ENCODE peak calls at places on chromosomes 6 and 20, in eight cellular contexts. I is GM04504, E is globus pallidus, Q is heart right ventricle, K is progenitor cell of endocrine pancreas, D is mucosa of gallbladder, N is activated T-helper 1 cell treated with Interleukin-2 at 50 U/mL for 16 hours, V is neural crest cell. M is an unnamed sample.

GRCh38 chr20:18388860-18389259 is 78.0 kb downstream of the DZANK1 start:
- DNase-seq in Q (no peak), V (no peak), N (no peak), E (no peak), I (no peak), K (no peak), D (no peak), M (peak; percentile 75)

GRCh38 chr6:108650781-108651180 is 90.1 kb downstream of the FOXO3 start:
- DNase-seq in E (no peak), N (no peak), D (no peak), V (no peak), K (no peak), Q (no peak), I (peak; percentile 35), M (no peak)

GRCh38 chr6:139047677-139048076 is 19.1 kb downstream of the ABRACL start:
- DNase-seq in N (no peak), Q (no peak), I (no peak), D (no peak), E (no peak), V (no peak), K (no peak), M (no peak)

GRCh38 chr6:166485651-166486535 is 100.6 kb downstream of the RAMACL start:
- DNase-seq in N (no peak), V (no peak), K (no peak), I (no peak), E (no peak), D (no peak), Q (no peak), M (no peak)

GRCh38 chr6:17101422-17102257 is at the start of gene STMND1:
- DNase-seq in I (no peak), Q (no peak), D (peak; percentile 70), K (no peak), V (peak; percentile 17), N (no peak), E (no peak), M (no peak)

GRCh38 chr6:161486326-161486725 is 212.5 kb upstream of the AGPAT4 start:
- DNase-seq in E (no peak), N (no peak), D (peak; percentile 17), I (no peak), Q (peak; percentile 30), V (no peak), K (no peak), M (no peak)

GRCh38 chr20:9520096-9520495 is 5.7 kb downstream of the LAMP5 start:
- DNase-seq in V (no peak), N (no peak), E (no peak), D (no peak), I (no peak), K (no peak), Q (no peak), M (no peak)

GRCh38 chr6:76264466-76264865 is 192.0 kb upstream of the IMPG1 start:
- DNase-seq in N (no peak), Q (no peak), V (no peak), I (no peak), E (no peak), K (no peak), D (no peak), M (no peak)

GRCh38 chr20:39429716-39430115 is 467.6 kb downstream of the DHX35 start:
- DNase-seq in V (no peak), N (no peak), D (no peak), Q (peak; percentile 9), I (no peak), K (no peak), E (peak; percentile 24), M (peak; percentile 54)

GRCh38 chr6:139742671-139743070 is 368.2 kb upstream of the CITED2 start:
- DNase-seq in D (no peak), V (no peak), I (no peak), N (no peak), Q (no peak), K (no peak), E (no peak), M (no peak)

GRCh38 chr20:50518270-50518721 is 8.1 kb downstream of the PTPN1 start:
- DNase-seq in E (no peak), V (no peak), I (no peak), Q (no peak), N (no peak), K (no peak), D (no peak), M (no peak)

GRCh38 chr20:10557685-10558084 is 116.1 kb downstream of the JAG1 start:
- DNase-seq in N (no peak), E (no peak), V (no peak), Q (no peak), I (no peak), D (no peak), K (no peak), M (no peak)

GRCh38 chr20:40468759-40469158 is 220.3 kb downstream of the MAFB start:
- DNase-seq in Q (no peak), E (no peak), N (no peak), I (no peak), V (no peak), K (no peak), D (no peak), M (no peak)

GRCh38 chr20:23180451-23180921 is 94.4 kb upstream of the CD93 start:
- DNase-seq in I (no peak), V (no peak), K (no peak), N (no peak), Q (peak; percentile 90), E (no peak), D (peak; percentile 46), M (peak; percentile 43)

GRCh38 chr6:57216235-57217101 is 5.6 kb downstream of the RAB23 start:
- DNase-seq in Q (no peak), K (no peak), E (peak; percentile 24), D (no peak), N (no peak), V (no peak), I (peak; percentile 28), M (no peak)

GRCh38 chr20:43949741-43950618 is 35.3 kb downstream of the TOX2 start:
- DNase-seq in V (no peak), E (no peak), D (peak; percentile 51), N (peak; percentile 52), Q (no peak), K (no peak), I (no peak), M (no peak)